ENCODE peak calls at places on chromosomes 1 and 21, in five cellular contexts. I, C, F, N and A are unnamed samples.

GRCh38 chr1:10338047-10338446 is 60.8 kb upstream of the PGD start:
- DNase-seq in I (peak), C (peak), F (peak), N (peak), A (no peak)

GRCh38 chr1:9776685-9777084 is 47.1 kb downstream of the CLSTN1 start:
- DNase-seq in I (no peak), C (no peak), F (no peak), N (no peak), A (no peak)

GRCh38 chr1:156772728-156773497 is 5.6 kb downstream of the PRCC start:
- DNase-seq in I (no peak), C (no peak), F (peak), N (no peak), A (no peak)

GRCh38 chr1:175070818-175071217 is 3.2 kb downstream of the TNN start:
- DNase-seq in I (no peak), C (no peak), F (no peak), N (no peak), A (no peak)

GRCh38 chr1:161100534-161100933 is 2.4 kb downstream of the KLHDC9 start:
- DNase-seq in I (no peak), C (no peak), F (no peak), N (no peak), A (no peak)

GRCh38 chr1:232416026-232416568 is 213.8 kb downstream of the SIPA1L2 start:
- DNase-seq in I (no peak), C (no peak), F (no peak), N (no peak), A (no peak)

GRCh38 chr1:96918406-96918805 is 196.8 kb downstream of the PTBP2 start:
- DNase-seq in I (no peak), C (peak), F (no peak), N (no peak), A (peak)

GRCh38 chr1:38018864-38019343 is 6.4 kb downstream of the UTP11 start:
- DNase-seq in I (no peak), C (no peak), F (no peak), N (no peak), A (no peak)

GRCh38 chr1:50422946-50423669 is at the start of gene DMRTA2:
- DNase-seq in I (no peak), C (no peak), F (no peak), N (peak), A (no peak)

GRCh38 chr1:112879834-112880233 is 76.2 kb downstream of the SLC16A1 start:
- DNase-seq in I (no peak), C (no peak), F (no peak), N (no peak), A (no peak)

GRCh38 chr1:244269169-244269568 is 182.5 kb downstream of the ADSS2 start:
- DNase-seq in I (no peak), C (no peak), F (no peak), N (no peak), A (no peak)

GRCh38 chr21:45308211-45309068 is 20.7 kb upstream of the POFUT2 start:
- DNase-seq in I (no peak), C (no peak), F (no peak), N (no peak), A (no peak)

GRCh38 chr1:153612755-153613331 is at the start of gene S100A16:
- DNase-seq in I (peak), C (peak), F (peak), N (peak), A (no peak)

GRCh38 chr1:118154220-118154619 is 30.8 kb downstream of the SPAG17 start:
- DNase-seq in I (no peak), C (no peak), F (no peak), N (peak), A (no peak)

GRCh38 chr1:85629532-85629920 is 49.0 kb downstream of the CCN1 start:
- DNase-seq in I (no peak), C (no peak), F (no peak), N (peak), A (no peak)

GRCh38 chr1:2350911-2351655 is 40.3 kb downstream of the MORN1 start:
- DNase-seq in I (no peak), C (no peak), F (no peak), N (no peak), A (no peak)

GRCh38 chr1:109988349-109988914 is 3.9 kb downstream of the AHCYL1 start:
- DNase-seq in I (no peak), C (no peak), F (no peak), N (no peak), A (no peak)

GRCh38 chr21:36245115-36245514 is 74.9 kb upstream of the MORC3 start:
- DNase-seq in I (no peak), C (no peak), F (no peak), N (no peak), A (no peak)

GRCh38 chr1:209808059-209808494 is 2.1 kb upstream of the IRF6 start:
- DNase-seq in I (no peak), C (peak), F (peak), N (peak), A (peak)

GRCh38 chr1:105294838-105295237 is 1545.1 kb downstream of the AMY1C start:
- DNase-seq in I (no peak), C (no peak), F (no peak), N (no peak), A (no peak)

GRCh38 chr1:231192620-231193163 is 30.8 kb downstream of the TRIM67 start:
- DNase-seq in I (no peak), C (no peak), F (peak), N (peak), A (no peak)

GRCh38 chr1:203171341-203172183 is 4.1 kb downstream of the MYBPH start:
- DNase-seq in I (no peak), C (no peak), F (no peak), N (no peak), A (no peak)

GRCh38 chr1:59170659-59171058 is 126.2 kb upstream of the FGGY start:
- DNase-seq in I (no peak), C (no peak), F (no peak), N (no peak), A (no peak)

GRCh38 chr21:34734696-34735095 is 65.9 kb downstream of the CLIC6 start:
- DNase-seq in I (no peak), C (no peak), F (no peak), N (no peak), A (no peak)

GRCh38 chr21:33219961-33220360 is 9.8 kb upstream of the IFNAR2 start:
- DNase-seq in I (no peak), C (no peak), F (no peak), N (no peak), A (no peak)

GRCh38 chr1:235030919-235031596 is 97.6 kb downstream of the TOMM20 start:
- DNase-seq in I (no peak), C (no peak), F (no peak), N (no peak), A (no peak)

GRCh38 chr1:47244339-47244862 is 12.4 kb upstream of the TAL1 start:
- DNase-seq in I (no peak), C (no peak), F (no peak), N (no peak), A (no peak)

GRCh38 chr1:78340006-78340405 is 150.8 kb upstream of the PTGFR start:
- DNase-seq in I (peak), C (peak), F (no peak), N (no peak), A (no peak)

GRCh38 chr1:168553680-168554553 is 10.1 kb upstream of the XCL2 start:
- DNase-seq in I (no peak), C (no peak), F (no peak), N (no peak), A (no peak)

GRCh38 chr1:42660907-42661500 is 2.8 kb downstream of the PPIH start:
- DNase-seq in I (no peak), C (no peak), F (no peak), N (no peak), A (no peak)

GRCh38 chr1:5585256-5585655 is 407.0 kb downstream of the NPHP4 start:
- DNase-seq in I (no peak), C (no peak), F (no peak), N (no peak), A (no peak)

GRCh38 chr21:18951291-18952038 is 547.9 kb upstream of the TMPRSS15 start:
- DNase-seq in I (no peak), C (no peak), F (peak), N (peak), A (no peak)

GRCh38 chr1:148373236-148373935 is 109.7 kb downstream of the PPIAL4G start:
- DNase-seq in I (no peak), C (no peak), F (no peak), N (no peak), A (no peak)

GRCh38 chr1:20348326-20348910 is 57.7 kb downstream of the VWA5B1 start:
- DNase-seq in I (no peak), C (no peak), F (no peak), N (no peak), A (no peak)

GRCh38 chr1:48817505-48818114 is 40.9 kb upstream of the BEND5 start:
- DNase-seq in I (peak), C (peak), F (peak), N (peak), A (no peak)

GRCh38 chr1:121458291-121459048 is 273.7 kb downstream of the SRGAP2C start:
- DNase-seq in I (no peak), C (no peak), F (no peak), N (no peak), A (no peak)

GRCh38 chr1:185795181-185795580 is 61.0 kb downstream of the HMCN1 start:
- DNase-seq in I (no peak), C (peak), F (no peak), N (no peak), A (peak)

GRCh38 chr1:157841708-157842107 is at the start of gene CD5L:
- DNase-seq in I (no peak), C (no peak), F (no peak), N (no peak), A (no peak)

DNA sequence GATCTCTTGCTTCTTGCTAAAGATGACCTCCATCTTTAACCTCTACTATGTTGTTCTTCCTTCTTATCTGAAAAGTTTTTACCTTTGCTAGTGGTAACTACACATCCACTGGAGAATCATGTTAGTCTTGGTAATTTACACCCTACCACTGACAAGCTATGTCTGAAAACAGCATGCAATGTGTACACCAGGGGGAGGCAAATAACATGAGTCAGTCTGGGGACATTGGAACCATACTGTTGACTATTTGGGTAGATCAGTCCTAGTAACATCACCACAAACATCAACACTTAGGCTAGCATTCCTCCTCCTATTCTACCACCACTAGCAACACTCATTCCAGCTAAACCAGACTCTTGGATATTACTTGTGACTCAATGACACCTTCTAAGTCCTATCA is 549.0 kb downstream of the KCNT2 start:
- DNase-seq in I (no peak), C (no peak), F (no peak), N (peak), A (no peak)
- TF ChIP-seq CTCF in I (peak), C (no peak), F (no peak), N (no peak), A (no peak)

GRCh38 chr1:91850708-91851107 is 35.2 kb downstream of the TGFBR3 start:
- DNase-seq in I (no peak), C (no peak), F (no peak), N (no peak), A (no peak)
- H3K4me3 ChIP-seq in I (no peak), C (no peak), F (no peak), N (peak), A (no peak)

GRCh38 chr1:189356206-189356605 is 1121.5 kb downstream of the BRINP3 start:
- DNase-seq in I (no peak), C (no peak), F (no peak), N (no peak), A (no peak)

DNA sequence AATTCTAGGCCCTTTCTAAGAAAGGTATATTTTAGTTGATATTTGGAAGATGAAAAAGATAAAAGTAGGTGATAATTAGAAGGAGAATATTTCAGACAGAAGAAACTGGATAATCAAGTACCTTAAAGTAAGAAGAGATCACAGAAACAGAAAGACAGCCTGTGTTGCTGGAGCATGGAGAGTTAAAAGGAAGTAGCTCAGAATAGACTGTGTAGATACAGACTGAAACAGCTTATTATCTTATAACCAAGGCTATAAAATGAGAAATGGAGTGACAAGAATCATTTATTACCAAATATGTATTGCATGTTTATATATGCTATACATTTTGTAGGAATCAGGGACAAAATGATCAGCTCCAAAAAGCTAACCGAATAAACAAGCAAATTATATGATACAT is 1120.3 kb downstream of the BRINP3 start:
- DNase-seq in I (no peak), C (no peak), F (no peak), N (no peak), A (no peak)
- TF ChIP-seq CTCF in I (no peak), C (no peak), F (no peak), N (no peak), A (no peak)

GRCh38 chr1:224432672-224433040 is 1.9 kb downstream of the WDR26 start:
- DNase-seq in I (no peak), C (no peak), F (no peak), N (no peak), A (no peak)
- H3K4me3 ChIP-seq in I (peak), C (peak), F (peak), N (peak), A (peak)

GRCh38 chr1:13950637-13951036 is 250.6 kb downstream of the PRDM2 start:
- DNase-seq in I (peak), C (no peak), F (no peak), N (no peak), A (no peak)
- TF ChIP-seq CTCF in I (peak), C (no peak), F (no peak), N (no peak), A (no peak)

DNA sequence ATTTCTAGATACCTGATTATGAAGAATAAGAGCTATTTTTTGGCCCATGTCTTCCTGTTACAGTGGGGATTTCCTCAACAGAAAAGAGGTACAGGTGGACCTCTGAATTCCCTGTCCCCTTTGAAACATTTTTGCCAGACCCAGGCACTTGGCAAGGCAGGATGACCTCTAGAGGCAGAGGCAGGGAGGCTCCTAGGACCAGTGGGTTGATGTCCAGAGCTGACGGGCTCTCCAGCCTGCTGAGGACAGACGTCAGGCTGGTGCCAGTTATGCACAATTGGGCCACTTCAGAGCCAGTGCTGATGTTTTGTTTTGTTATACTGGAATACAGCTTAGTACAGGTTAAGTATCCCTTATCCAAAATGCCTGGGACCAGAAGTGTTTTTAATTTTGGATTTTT is 18.5 kb upstream of the A3GALT2 start:
- DNase-seq in I (no peak), C (no peak), F (no peak), N (no peak), A (no peak)
- H3K4me3 ChIP-seq in I (no peak), C (no peak), F (no peak), N (no peak), A (no peak)

GRCh38 chr1:12244585-12244984 is 14.8 kb downstream of the VPS13D start:
- DNase-seq in I (no peak), C (no peak), F (no peak), N (no peak), A (no peak)

GRCh38 chr1:12246584-12246983 is 16.8 kb downstream of the VPS13D start:
- DNase-seq in I (no peak), C (no peak), F (no peak), N (no peak), A (no peak)

GRCh38 chr1:12245116-12245515 is 15.3 kb downstream of the VPS13D start:
- DNase-seq in I (no peak), C (no peak), F (no peak), N (no peak), A (no peak)

GRCh38 chr1:12245733-12246132 is 15.9 kb downstream of the VPS13D start:
- DNase-seq in I (no peak), C (no peak), F (no peak), N (no peak), A (no peak)

DNA sequence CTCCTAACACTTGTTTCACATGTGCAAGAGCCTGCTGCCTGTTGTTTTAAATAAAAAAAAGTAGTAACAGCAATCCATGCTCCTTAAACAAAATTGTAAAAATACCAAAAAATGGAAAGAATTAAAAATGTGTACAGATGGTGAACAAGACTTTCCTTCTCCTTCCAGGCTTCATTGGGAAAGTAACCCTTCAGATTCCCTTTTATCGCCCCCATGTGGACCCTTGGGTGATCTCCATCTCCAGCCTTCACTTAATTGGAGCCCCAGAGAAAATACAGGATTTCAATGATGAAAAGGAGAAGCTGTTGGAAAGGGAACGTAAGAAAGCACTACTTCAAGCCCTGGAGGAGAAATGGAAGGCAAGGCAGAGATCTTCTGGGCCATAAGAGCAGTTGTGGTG is 14.2 kb downstream of the VPS13D start:
- DNase-seq in I (no peak), C (no peak), F (no peak), N (peak), A (no peak)
- TF ChIP-seq CTCF in I (peak), C (peak), F (no peak), N (peak), A (no peak)

GRCh38 chr1:22681564-22682276 is 28.7 kb downstream of the C1QB start:
- DNase-seq in I (no peak), C (no peak), F (no peak), N (no peak), A (no peak)

GRCh38 chr1:22677861-22678521 is 25.0 kb downstream of the C1QB start:
- DNase-seq in I (no peak), C (no peak), F (no peak), N (no peak), A (no peak)

GRCh38 chr1:22676916-22677601 is 24.0 kb downstream of the C1QB start:
- DNase-seq in I (no peak), C (no peak), F (no peak), N (no peak), A (no peak)

GRCh38 chr1:22680736-22681135 is 27.7 kb downstream of the C1QB start:
- DNase-seq in I (no peak), C (no peak), F (no peak), N (no peak), A (no peak)

DNA sequence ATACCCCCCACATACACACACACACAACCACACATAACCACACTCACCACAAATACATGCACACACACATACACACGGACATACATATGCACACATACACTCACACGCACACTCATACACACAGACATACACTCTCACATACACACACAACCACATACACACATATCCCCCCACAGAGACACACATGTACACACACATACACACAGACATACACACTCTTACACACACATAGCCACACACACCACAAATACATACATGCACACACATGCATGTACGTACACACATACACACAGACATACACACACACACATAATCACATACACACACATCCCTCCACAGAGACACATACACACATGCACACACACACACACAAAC is 25.5 kb downstream of the C1QB start:
- DNase-seq in I (no peak), C (no peak), F (no peak), N (no peak), A (no peak)
- H3K4me3 ChIP-seq in I (no peak), C (no peak), F (no peak), N (no peak), A (no peak)

DNA sequence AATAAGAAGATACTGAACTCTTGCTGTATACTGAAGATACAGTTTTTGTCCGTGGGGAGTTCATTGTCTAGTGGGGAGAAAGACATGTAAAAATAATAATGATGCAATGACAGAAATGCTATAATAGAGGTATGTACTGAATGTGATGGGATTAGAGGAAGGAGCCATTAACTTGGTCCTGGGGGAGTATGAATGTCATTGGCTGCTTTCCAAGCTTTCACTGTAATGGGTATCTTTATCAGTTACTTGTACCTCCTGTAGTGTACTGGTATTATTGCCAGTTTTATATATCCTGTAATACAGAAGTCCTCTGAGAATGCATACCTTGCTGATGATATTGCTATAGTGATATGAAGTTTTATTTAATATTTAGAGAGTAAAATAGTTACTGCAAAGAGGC is 7.4 kb downstream of the BTBD8 start:
- DNase-seq in I (no peak), C (no peak), F (no peak), N (no peak), A (no peak)
- TF ChIP-seq CTCF in I (no peak), C (no peak), F (no peak), N (no peak), A (no peak)

GRCh38 chr1:206505702-206506375 is 1.5 kb upstream of the RASSF5 start:
- DNase-seq in I (no peak), C (peak), F (no peak), N (no peak), A (no peak)

GRCh38 chr1:206502813-206503212 is 4.5 kb upstream of the RASSF5 start:
- DNase-seq in I (no peak), C (no peak), F (no peak), N (no peak), A (no peak)

GRCh38 chr1:206503591-206504362 is 3.6 kb upstream of the RASSF5 start:
- DNase-seq in I (peak), C (peak), F (peak), N (peak), A (peak)

GRCh38 chr1:206502403-206502802 is 4.9 kb upstream of the RASSF5 start:
- DNase-seq in I (no peak), C (no peak), F (no peak), N (no peak), A (no peak)

GRCh38 chr1:206504363-206504713 is 3.0 kb upstream of the RASSF5 start:
- DNase-seq in I (no peak), C (no peak), F (no peak), N (no peak), A (no peak)
- H3K4me3 ChIP-seq in I (peak), C (no peak), F (no peak), N (no peak), A (no peak)